ENCODE peak calls at places on chromosome 17, in eight cellular contexts. One of them, this sample, is unnamed.

GRCh38 chr17:15298176-15298575 is 33.0 kb upstream of the PMP22 start:
- DNase-seq in CD8-positive, alpha-beta T cell: no peak
- DNase-seq in neural progenitor cell: no peak
- DNase-seq in SK-N-SH: no peak
- DNase-seq in A549: no peak
- DNase-seq in tibial nerve: no peak
- DNase-seq in stomach: no peak
- DNase-seq in tibial artery: no peak
- DNase-seq in this sample: peak; percentile 47

GRCh38 chr17:61947367-61948078 is 19.7 kb upstream of the INTS2 start:
- DNase-seq in tibial artery: no peak
- DNase-seq in SK-N-SH: no peak
- DNase-seq in CD8-positive, alpha-beta T cell: no peak
- DNase-seq in neural progenitor cell: no peak
- DNase-seq in tibial nerve: no peak
- DNase-seq in stomach: no peak
- DNase-seq in A549: no peak
- DNase-seq in this sample: no peak

GRCh38 chr17:40325156-40326013 is 16.4 kb downstream of the RARA start:
- DNase-seq in A549: no peak
- DNase-seq in stomach: no peak
- DNase-seq in CD8-positive, alpha-beta T cell: peak; percentile 40
- DNase-seq in tibial nerve: no peak
- DNase-seq in neural progenitor cell: no peak
- DNase-seq in tibial artery: no peak
- DNase-seq in SK-N-SH: no peak
- DNase-seq in this sample: no peak

GRCh38 chr17:43900183-43900857 is 7.0 kb downstream of the MPP2 start:
- DNase-seq in stomach: peak; percentile 90
- DNase-seq in neural progenitor cell: peak; percentile 96
- DNase-seq in A549: peak; percentile 88
- DNase-seq in tibial nerve: peak; percentile 54
- DNase-seq in CD8-positive, alpha-beta T cell: peak; percentile 79
- DNase-seq in tibial artery: peak; percentile 87
- DNase-seq in SK-N-SH: peak; percentile 98
- DNase-seq in this sample: peak; percentile 76

GRCh38 chr17:4142107-4142900 is 526 bp downstream of the ZZEF1 start:
- DNase-seq in tibial artery: peak; percentile 67
- DNase-seq in SK-N-SH: no peak
- DNase-seq in A549: peak; percentile 14
- DNase-seq in tibial nerve: no peak
- DNase-seq in stomach: peak; percentile 32
- DNase-seq in CD8-positive, alpha-beta T cell: peak; percentile 50
- DNase-seq in neural progenitor cell: peak; percentile 75
- DNase-seq in this sample: peak; percentile 22

GRCh38 chr17:74950207-74950606 is 14.5 kb downstream of the OTOP3 start:
- DNase-seq in tibial nerve: no peak
- DNase-seq in SK-N-SH: no peak
- DNase-seq in CD8-positive, alpha-beta T cell: no peak
- DNase-seq in A549: no peak
- DNase-seq in stomach: no peak
- DNase-seq in neural progenitor cell: no peak
- DNase-seq in tibial artery: no peak
- DNase-seq in this sample: no peak

GRCh38 chr17:4839965-4840892 is 7.1 kb downstream of the MINK1 start:
- DNase-seq in tibial nerve: no peak
- DNase-seq in CD8-positive, alpha-beta T cell: no peak
- DNase-seq in stomach: no peak
- DNase-seq in neural progenitor cell: no peak
- DNase-seq in tibial artery: no peak
- DNase-seq in A549: no peak
- DNase-seq in SK-N-SH: no peak
- DNase-seq in this sample: no peak

GRCh38 chr17:27343972-27344607 is 50.2 kb downstream of the WSB1 start:
- DNase-seq in CD8-positive, alpha-beta T cell: no peak
- DNase-seq in tibial artery: no peak
- DNase-seq in tibial nerve: no peak
- DNase-seq in neural progenitor cell: no peak
- DNase-seq in SK-N-SH: no peak
- DNase-seq in A549: no peak
- DNase-seq in stomach: no peak
- DNase-seq in this sample: peak; percentile 74

GRCh38 chr17:69414408-69415274 is at the start of gene MAP2K6:
- DNase-seq in tibial nerve: peak; percentile 49
- DNase-seq in A549: peak; percentile 85
- DNase-seq in CD8-positive, alpha-beta T cell: peak; percentile 80
- DNase-seq in neural progenitor cell: peak; percentile 91
- DNase-seq in stomach: peak; percentile 81
- DNase-seq in tibial artery: peak; percentile 84
- DNase-seq in SK-N-SH: peak; percentile 79
- DNase-seq in this sample: peak; percentile 65

GRCh38 chr17:82804442-82805191 is 35.2 kb downstream of the ZNF750 start:
- DNase-seq in CD8-positive, alpha-beta T cell: no peak
- DNase-seq in tibial artery: peak; percentile 88
- DNase-seq in A549: no peak
- DNase-seq in stomach: peak; percentile 81
- DNase-seq in tibial nerve: peak; percentile 82
- DNase-seq in SK-N-SH: no peak
- DNase-seq in neural progenitor cell: no peak
- DNase-seq in this sample: peak; percentile 36

GRCh38 chr17:81940538-81941483 is 3.7 kb upstream of the PYCR1 start:
- DNase-seq in SK-N-SH: no peak
- DNase-seq in tibial nerve: no peak
- DNase-seq in A549: no peak
- DNase-seq in tibial artery: no peak
- DNase-seq in CD8-positive, alpha-beta T cell: no peak
- DNase-seq in stomach: no peak
- DNase-seq in neural progenitor cell: no peak
- DNase-seq in this sample: no peak

GRCh38 chr17:54891176-54891821 is 9.4 kb upstream of the TOM1L1 start:
- DNase-seq in CD8-positive, alpha-beta T cell: no peak
- DNase-seq in neural progenitor cell: peak; percentile 80
- DNase-seq in tibial nerve: no peak
- DNase-seq in SK-N-SH: peak; percentile 76
- DNase-seq in stomach: no peak
- DNase-seq in tibial artery: no peak
- DNase-seq in A549: peak; percentile 57
- DNase-seq in this sample: peak; percentile 83

GRCh38 chr17:32628645-32629044 is 141.9 kb downstream of the CDK5R1 start:
- DNase-seq in tibial artery: no peak
- DNase-seq in CD8-positive, alpha-beta T cell: no peak
- DNase-seq in tibial nerve: no peak
- DNase-seq in stomach: no peak
- DNase-seq in neural progenitor cell: no peak
- DNase-seq in SK-N-SH: no peak
- DNase-seq in A549: no peak
- DNase-seq in this sample: no peak

GRCh38 chr17:68401288-68401687 is 56.0 kb downstream of the WIPI1 start:
- DNase-seq in tibial artery: no peak
- DNase-seq in tibial nerve: no peak
- DNase-seq in SK-N-SH: no peak
- DNase-seq in stomach: no peak
- DNase-seq in A549: no peak
- DNase-seq in CD8-positive, alpha-beta T cell: no peak
- DNase-seq in neural progenitor cell: no peak
- DNase-seq in this sample: no peak

GRCh38 chr17:68396795-68397536 is 60.3 kb downstream of the WIPI1 start:
- DNase-seq in tibial nerve: no peak
- DNase-seq in neural progenitor cell: no peak
- DNase-seq in stomach: no peak
- DNase-seq in SK-N-SH: no peak
- DNase-seq in tibial artery: no peak
- DNase-seq in A549: no peak
- DNase-seq in CD8-positive, alpha-beta T cell: no peak
- DNase-seq in this sample: no peak

GRCh38 chr17:68400404-68400735 is 56.9 kb downstream of the WIPI1 start:
- DNase-seq in A549: no peak
- DNase-seq in neural progenitor cell: no peak
- DNase-seq in CD8-positive, alpha-beta T cell: no peak
- DNase-seq in tibial artery: no peak
- DNase-seq in SK-N-SH: no peak
- DNase-seq in stomach: no peak
- DNase-seq in tibial nerve: no peak
- DNase-seq in this sample: no peak

GRCh38 chr17:68398731-68399637 is 58.3 kb downstream of the WIPI1 start:
- DNase-seq in SK-N-SH: peak; percentile 86
- DNase-seq in neural progenitor cell: peak; percentile 84
- DNase-seq in tibial nerve: no peak
- DNase-seq in stomach: peak; percentile 60
- DNase-seq in tibial artery: no peak
- DNase-seq in A549: peak; percentile 82
- DNase-seq in CD8-positive, alpha-beta T cell: peak; percentile 30
- DNase-seq in this sample: peak; percentile 88

DNA sequence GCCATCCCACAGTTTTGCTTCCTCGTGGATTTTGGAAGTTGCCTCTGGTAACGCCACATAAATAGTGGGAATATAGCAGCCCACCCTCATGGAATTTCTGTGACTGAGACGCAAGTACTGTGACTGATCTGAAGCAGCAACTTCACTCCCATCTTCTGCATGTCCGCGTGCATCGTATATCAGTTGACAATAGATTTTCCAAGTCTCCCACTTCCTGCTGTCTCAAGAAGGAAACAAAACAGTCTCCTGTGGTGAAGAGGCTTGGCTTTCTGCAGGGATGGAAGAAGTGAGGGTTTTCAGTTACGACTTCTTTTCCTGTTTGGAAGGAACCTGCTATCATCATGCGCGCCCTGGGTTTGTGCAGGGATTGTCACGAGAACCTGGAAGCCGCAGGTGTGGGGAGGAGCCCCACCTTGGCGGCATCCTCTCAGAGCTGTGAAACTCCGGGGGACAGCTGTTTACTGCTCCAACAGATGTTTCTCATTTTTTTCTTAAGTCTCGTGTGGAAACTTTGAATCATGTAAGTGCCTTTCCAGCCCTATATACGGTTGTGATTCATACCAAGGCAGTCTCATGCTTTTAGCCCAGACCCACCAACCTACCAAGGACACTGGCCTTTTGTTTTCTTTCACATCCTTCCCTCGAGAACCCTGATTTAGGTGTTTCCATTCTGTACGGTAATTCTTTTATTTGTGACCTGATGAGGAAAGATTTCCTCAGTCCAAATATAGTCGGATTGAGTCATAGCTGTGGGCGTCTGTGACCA is 57.5 kb downstream of the WIPI1 start:
- DNase-seq in tibial artery: no peak
- DNase-seq in stomach: no peak
- DNase-seq in neural progenitor cell: no peak
- DNase-seq in A549: no peak
- DNase-seq in CD8-positive, alpha-beta T cell: no peak
- DNase-seq in tibial nerve: no peak
- DNase-seq in SK-N-SH: no peak
- DNase-seq in this sample: peak; percentile 84
- H3K4me3 ChIP-seq in tibial artery: no peak overlapping the region
- H3K4me3 ChIP-seq in stomach: no peak overlapping the region
- H3K4me3 ChIP-seq in neural progenitor cell: no peak overlapping the region
- H3K4me3 ChIP-seq in A549: no peak overlapping the region
- H3K4me3 ChIP-seq in CD8-positive, alpha-beta T cell: no peak overlapping the region
- H3K4me3 ChIP-seq in tibial nerve: no peak overlapping the region
- H3K4me3 ChIP-seq in SK-N-SH: no peak overlapping the region
- H3K4me3 ChIP-seq in this sample: no peak overlapping the region

GRCh38 chr17:58918879-58919278 is 163.2 kb downstream of the PPM1E start:
- DNase-seq in stomach: no peak
- DNase-seq in CD8-positive, alpha-beta T cell: no peak
- DNase-seq in SK-N-SH: no peak
- DNase-seq in tibial artery: no peak
- DNase-seq in neural progenitor cell: no peak
- DNase-seq in tibial nerve: no peak
- DNase-seq in A549: no peak
- DNase-seq in this sample: no peak
- H3K4me3 ChIP-seq in stomach: no peak overlapping the region
- H3K4me3 ChIP-seq in CD8-positive, alpha-beta T cell: no peak overlapping the region
- H3K4me3 ChIP-seq in SK-N-SH: no peak overlapping the region
- H3K4me3 ChIP-seq in tibial artery: no peak overlapping the region
- H3K4me3 ChIP-seq in neural progenitor cell: no peak overlapping the region
- H3K4me3 ChIP-seq in tibial nerve: no peak overlapping the region
- H3K4me3 ChIP-seq in A549: no peak overlapping the region
- H3K4me3 ChIP-seq in this sample: no peak overlapping the region

GRCh38 chr17:47898246-47898645 is 2.2 kb downstream of the SP2 start:
- DNase-seq in neural progenitor cell: no peak
- DNase-seq in tibial artery: no peak
- DNase-seq in SK-N-SH: no peak
- DNase-seq in A549: no peak
- DNase-seq in tibial nerve: no peak
- DNase-seq in CD8-positive, alpha-beta T cell: no peak
- DNase-seq in stomach: no peak
- DNase-seq in this sample: no peak

GRCh38 chr17:47896672-47897490 is 845 bp downstream of the SP2 start:
- DNase-seq in SK-N-SH: no peak
- DNase-seq in A549: no peak
- DNase-seq in CD8-positive, alpha-beta T cell: no peak
- DNase-seq in neural progenitor cell: no peak
- DNase-seq in tibial nerve: no peak
- DNase-seq in tibial artery: no peak
- DNase-seq in stomach: no peak
- DNase-seq in this sample: peak; percentile 43

GRCh38 chr17:47899643-47900042 is 3.6 kb downstream of the SP2 start:
- DNase-seq in tibial artery: no peak
- DNase-seq in SK-N-SH: no peak
- DNase-seq in A549: no peak
- DNase-seq in stomach: no peak
- DNase-seq in tibial nerve: no peak
- DNase-seq in CD8-positive, alpha-beta T cell: no peak
- DNase-seq in neural progenitor cell: no peak
- DNase-seq in this sample: no peak

GRCh38 chr17:47895856-47896671 is at the start of gene SP2:
- DNase-seq in CD8-positive, alpha-beta T cell: peak; percentile 99
- DNase-seq in neural progenitor cell: peak; percentile 99
- DNase-seq in A549: peak; percentile 100
- DNase-seq in tibial artery: peak; percentile 100
- DNase-seq in tibial nerve: peak; percentile 100
- DNase-seq in SK-N-SH: peak; percentile 99
- DNase-seq in stomach: peak; percentile 99
- DNase-seq in this sample: peak; percentile 100

GRCh38 chr17:47897561-47897960 is 1.5 kb downstream of the SP2 start:
- DNase-seq in CD8-positive, alpha-beta T cell: no peak
- DNase-seq in stomach: no peak
- DNase-seq in neural progenitor cell: no peak
- DNase-seq in tibial nerve: no peak
- DNase-seq in A549: no peak
- DNase-seq in SK-N-SH: no peak
- DNase-seq in tibial artery: no peak
- DNase-seq in this sample: no peak
- H3K4me3 ChIP-seq in CD8-positive, alpha-beta T cell: no peak overlapping the region
- H3K4me3 ChIP-seq in stomach: peak overlapping the region; percentile 64
- H3K4me3 ChIP-seq in neural progenitor cell: peak overlapping the region; percentile 89
- H3K4me3 ChIP-seq in tibial nerve: peak overlapping the region; percentile 94
- H3K4me3 ChIP-seq in A549: no peak overlapping the region
- H3K4me3 ChIP-seq in SK-N-SH: peak overlapping the region; percentile 92
- H3K4me3 ChIP-seq in tibial artery: peak overlapping the region; percentile 77
- H3K4me3 ChIP-seq in this sample: peak overlapping the region; percentile 98

DNA sequence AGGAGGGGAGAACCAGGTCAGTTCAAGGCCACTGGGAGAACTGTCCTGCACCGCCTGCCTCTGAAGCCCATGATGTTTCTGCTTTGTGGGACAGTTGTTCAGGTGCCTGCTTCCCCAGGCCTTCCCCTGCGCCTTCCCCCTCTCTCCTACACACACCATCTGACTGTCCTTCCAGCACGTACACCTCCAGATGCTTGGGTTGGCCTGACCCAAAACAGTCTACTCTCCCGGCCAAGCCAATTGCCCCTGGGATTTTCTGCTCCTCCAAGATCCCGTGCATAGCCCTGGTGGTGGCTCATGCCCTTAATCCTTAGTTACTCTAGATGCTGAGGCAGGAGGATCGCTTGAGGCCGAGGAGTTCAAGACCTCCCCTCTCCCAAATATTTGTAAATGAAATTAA is 684 bp upstream of the RSAD1 start:
- DNase-seq in stomach: no peak
- DNase-seq in SK-N-SH: no peak
- DNase-seq in neural progenitor cell: no peak
- DNase-seq in CD8-positive, alpha-beta T cell: no peak
- DNase-seq in tibial artery: no peak
- DNase-seq in tibial nerve: no peak
- DNase-seq in A549: no peak
- DNase-seq in this sample: no peak
- H3K4me3 ChIP-seq in stomach: peak overlapping the region; percentile 71
- H3K4me3 ChIP-seq in SK-N-SH: peak overlapping the region; percentile 80
- H3K4me3 ChIP-seq in neural progenitor cell: peak overlapping the region; percentile 65
- H3K4me3 ChIP-seq in CD8-positive, alpha-beta T cell: peak overlapping the region; percentile 88
- H3K4me3 ChIP-seq in tibial artery: peak overlapping the region; percentile 72
- H3K4me3 ChIP-seq in tibial nerve: peak overlapping the region; percentile 85
- H3K4me3 ChIP-seq in A549: peak overlapping the region; percentile 65
- H3K4me3 ChIP-seq in this sample: peak overlapping the region; percentile 81

This sample was measured in cardiac fibroblast.